ENCODE peak calls at places on chromosomes 11 and 22, in nine cellular contexts. M is kidney epithelial cell, E is uterus, F is neural progenitor cell, J is mucosa of descending colon, X is AG04450, T is AG04449, Z is BJ, N is heart left ventricle. U is an unnamed sample.

GRCh38 chr11:72649215-72649976 is 24.8 kb downstream of the PDE2A start:
- DNase-seq in Z (no peak), T (no peak), J (no peak), M (no peak), E (no peak), N (no peak), F (no peak), X (no peak), U (no peak)

GRCh38 chr11:15903246-15903645 is 453.1 kb downstream of the SOX6 start:
- DNase-seq in F (no peak), T (no peak), X (no peak), Z (no peak), N (no peak), M (no peak), J (no peak), E (no peak), U (no peak)

GRCh38 chr11:73907191-73907590 is 30.4 kb downstream of the PAAF1 start:
- DNase-seq in E (no peak), N (no peak), X (no peak), M (no peak), J (no peak), Z (no peak), F (no peak), T (no peak), U (no peak)

GRCh38 chr11:57240757-57241156 is 3.7 kb upstream of the APLNR start:
- DNase-seq in T (no peak), J (no peak), M (no peak), E (no peak), N (no peak), Z (no peak), F (peak; percentile 53), X (no peak), U (no peak)

GRCh38 chr11:10456519-10456918 is 1.5 kb downstream of the AMPD3 start:
- DNase-seq in E (no peak), T (no peak), Z (no peak), F (peak; percentile 40), M (no peak), J (no peak), X (no peak), N (no peak), U (no peak)

GRCh38 chr11:35242412-35242811 is 103.4 kb downstream of the CD44 start:
- DNase-seq in Z (peak; percentile 32), F (no peak), M (no peak), T (no peak), E (no peak), N (no peak), X (no peak), J (no peak), U (no peak)

GRCh38 chr11:22392561-22392960 is 54.4 kb downstream of the SLC17A6 start:
- DNase-seq in E (no peak), Z (no peak), F (no peak), N (no peak), J (no peak), T (no peak), M (no peak), X (no peak), U (no peak)

GRCh38 chr11:112826788-112827187 is 134.4 kb upstream of the NCAM1 start:
- DNase-seq in F (no peak), Z (no peak), N (no peak), X (no peak), M (no peak), E (no peak), T (no peak), J (no peak), U (no peak)

GRCh38 chr11:27213232-27213660 is 149.8 kb downstream of the CCDC34 start:
- DNase-seq in T (peak; percentile 80), X (peak; percentile 79), M (peak; percentile 39), J (no peak), N (no peak), F (peak; percentile 52), E (no peak), Z (peak; percentile 95), U (no peak)

GRCh38 chr11:113991170-113991569 is 16.3 kb downstream of the HTR3A start:
- DNase-seq in J (peak; percentile 55), X (no peak), E (no peak), F (peak; percentile 85), M (no peak), T (no peak), Z (no peak), N (no peak), U (no peak)

GRCh38 chr11:96162816-96163499 is 180.0 kb downstream of the MAML2 start:
- DNase-seq in X (peak; percentile 76), J (peak; percentile 24), T (no peak), M (no peak), F (no peak), E (peak; percentile 65), Z (no peak), N (no peak), U (no peak)

GRCh38 chr22:47605886-47606285 is 843.4 kb downstream of the TBC1D22A start:
- DNase-seq in X (no peak), E (no peak), T (no peak), J (no peak), F (no peak), M (no peak), N (no peak), Z (no peak), U (no peak)

GRCh38 chr11:119845756-119846155 is 116.8 kb upstream of the NECTIN1 start:
- DNase-seq in M (no peak), E (no peak), J (no peak), T (no peak), F (no peak), N (no peak), X (no peak), Z (no peak), U (no peak)

GRCh38 chr22:39932918-39933649 is 27.1 kb upstream of the TMA7B start:
- DNase-seq in F (peak; percentile 90), E (no peak), J (peak; percentile 50), X (no peak), N (no peak), T (no peak), M (no peak), Z (no peak), U (no peak)

GRCh38 chr22:36369004-36369921 is 18.5 kb downstream of the MYH9 start:
- DNase-seq in E (no peak), Z (no peak), X (no peak), M (no peak), J (no peak), N (no peak), F (no peak), T (no peak), U (no peak)

GRCh38 chr11:111851636-111852035 is 19.7 kb downstream of the ALG9 start:
- DNase-seq in X (no peak), E (no peak), N (no peak), Z (no peak), M (no peak), F (peak; percentile 15), J (no peak), T (no peak), U (no peak)

GRCh38 chr11:44608654-44609027 is 43.2 kb downstream of the CD82 start:
- DNase-seq in M (no peak), T (no peak), E (no peak), N (no peak), X (no peak), F (no peak), Z (no peak), J (no peak), U (no peak)

GRCh38 chr11:14886509-14886908 is 5.5 kb downstream of the CYP2R1 start:
- DNase-seq in X (no peak), Z (no peak), N (no peak), F (no peak), E (no peak), J (no peak), M (no peak), T (no peak), U (no peak)

GRCh38 chr11:77147668-77148321 is 19.7 kb downstream of the MYO7A start:
- DNase-seq in T (no peak), N (peak; percentile 56), J (peak; percentile 48), E (no peak), Z (no peak), M (no peak), F (peak; percentile 89), X (no peak), U (no peak)

DNA sequence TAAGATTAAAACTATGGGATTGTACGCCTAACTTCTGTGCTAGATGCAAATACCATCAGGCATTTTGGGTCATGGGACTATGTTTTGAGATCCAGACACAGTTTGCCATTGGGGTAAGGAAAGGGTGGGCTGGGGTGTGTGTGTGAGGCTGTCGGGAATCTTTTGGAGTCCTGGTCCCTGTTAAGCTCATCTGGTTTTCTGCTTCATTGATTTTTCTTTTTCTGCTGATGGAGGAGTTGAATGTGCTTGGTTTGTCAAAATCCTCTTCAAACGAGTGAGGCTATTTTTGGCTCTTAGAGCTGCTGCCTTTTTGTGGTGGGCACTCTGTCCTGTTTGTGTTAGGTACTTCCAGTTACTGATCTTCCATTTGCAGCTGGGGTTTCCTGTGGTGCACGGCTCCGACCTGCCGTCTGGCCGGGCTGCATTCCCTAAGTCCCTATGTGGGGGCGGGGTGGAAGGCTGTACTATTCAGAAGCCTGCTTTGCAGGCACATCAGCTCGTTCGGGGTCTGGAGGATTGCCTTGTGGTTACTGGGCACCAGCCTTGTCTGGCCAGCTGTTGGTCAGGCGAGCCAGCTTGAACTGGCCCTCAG is 2.9 kb downstream of the BCR start:
- DNase-seq in Z (no peak), J (peak; percentile 70), M (no peak), N (peak; percentile 60), E (no peak), X (no peak), F (peak; percentile 96), T (no peak), U (no peak)
- H3K4me3 ChIP-seq in Z (peak overlapping the region; percentile 22), J (no peak overlapping the region), M (peak overlapping the region; percentile 76), N (peak overlapping the region; percentile 23), E (peak overlapping the region; percentile 73), X (peak overlapping the region; percentile 83), F (peak overlapping the region; percentile 64), T (peak overlapping the region; percentile 76), U (peak overlapping the region; percentile 65)

DNA sequence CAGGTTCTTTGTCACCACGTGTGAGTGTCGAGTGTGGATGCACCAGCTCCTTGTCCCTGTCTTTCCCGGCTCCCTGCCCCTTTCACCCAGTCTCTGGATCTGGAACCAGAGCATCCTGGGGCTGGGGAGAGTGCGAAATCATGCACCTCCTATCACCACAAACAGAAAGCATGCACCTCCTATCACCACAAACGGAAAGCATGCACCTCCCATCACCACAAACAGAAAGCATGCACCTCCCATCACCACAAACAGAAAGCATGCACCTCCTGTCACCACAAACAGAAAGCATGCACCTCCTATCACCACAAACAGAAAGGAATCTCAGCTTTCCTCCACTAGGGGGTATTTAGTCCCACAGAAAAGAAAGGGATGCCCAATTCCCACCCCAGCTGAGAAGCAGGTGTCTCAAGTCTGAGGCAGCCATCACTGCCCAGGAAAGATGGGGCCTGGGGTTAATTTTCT is 5.9 kb upstream of the GLB1L3 start:
- DNase-seq in N (no peak), M (no peak), F (peak; percentile 52), Z (no peak), J (no peak), T (no peak), E (no peak), X (no peak), U (no peak)
- TF ChIP-seq CTCF in N (no peak), M (peak; percentile 16), F (peak; percentile 47), Z (no peak), J (no peak), T (no peak), E (no peak), X (no peak), U (no peak)

GRCh38 chr22:24121938-24122337 is 59.3 kb upstream of the SUSD2 start:
- DNase-seq in Z (no peak), T (no peak), F (no peak), N (no peak), J (no peak), M (no peak), X (no peak), E (no peak), U (no peak)
- H3K4me3 ChIP-seq in Z (no peak overlapping the region), T (no peak overlapping the region), F (no peak overlapping the region), N (no peak overlapping the region), J (no peak overlapping the region), M (no peak overlapping the region), X (no peak overlapping the region), E (no peak overlapping the region), U (no peak overlapping the region)

GRCh38 chr11:66539526-66539925 is 6.3 kb downstream of the ZDHHC24 start:
- DNase-seq in J (no peak), F (no peak), M (no peak), X (no peak), T (no peak), E (no peak), Z (no peak), N (no peak), U (no peak)
- TF ChIP-seq CTCF in J (no peak), F (no peak), M (no peak), X (no peak), T (no peak), E (no peak), Z (no peak), N (no peak), U (no peak)